ENCODE peak calls at places on chromosomes 2 and 18, in four cellular contexts. One of them, this sample, is unnamed.

GRCh38 chr2:216341151-216341550 is 31.1 kb downstream of the MARCHF4 start:
- DNase-seq in stimulated activated CD4-positive, alpha-beta T cell treated with anti-CD3 and anti-CD28 coated beads, Interleukin-15, amount 100 ng/mL, for 24 hours: peak; percentile 49
- DNase-seq in T-helper 1 cell: no peak
- DNase-seq in stimulated activated CD8-positive, alpha-beta memory T cell treated with anti-CD3 and anti-CD28 coated beads, Interleukin-4, amount 100 ng/mL, for 1 hour: no peak
- DNase-seq in this sample: no peak

GRCh38 chr2:48423376-48423775 is 106.6 kb upstream of the STON1 start:
- DNase-seq in stimulated activated CD4-positive, alpha-beta T cell treated with anti-CD3 and anti-CD28 coated beads, Interleukin-15, amount 100 ng/mL, for 24 hours: no peak
- DNase-seq in T-helper 1 cell: no peak
- DNase-seq in stimulated activated CD8-positive, alpha-beta memory T cell treated with anti-CD3 and anti-CD28 coated beads, Interleukin-4, amount 100 ng/mL, for 1 hour: no peak
- DNase-seq in this sample: no peak

GRCh38 chr2:60818272-60818671 is 62.2 kb downstream of the PAPOLG start:
- DNase-seq in stimulated activated CD4-positive, alpha-beta T cell treated with anti-CD3 and anti-CD28 coated beads, Interleukin-15, amount 100 ng/mL, for 24 hours: peak; percentile 78
- DNase-seq in T-helper 1 cell: no peak
- DNase-seq in stimulated activated CD8-positive, alpha-beta memory T cell treated with anti-CD3 and anti-CD28 coated beads, Interleukin-4, amount 100 ng/mL, for 1 hour: no peak
- DNase-seq in this sample: no peak

GRCh38 chr2:157874997-157875719 is 972 bp downstream of the ACVR1 start:
- DNase-seq in stimulated activated CD4-positive, alpha-beta T cell treated with anti-CD3 and anti-CD28 coated beads, Interleukin-15, amount 100 ng/mL, for 24 hours: peak; percentile 39
- DNase-seq in T-helper 1 cell: peak; percentile 13
- DNase-seq in stimulated activated CD8-positive, alpha-beta memory T cell treated with anti-CD3 and anti-CD28 coated beads, Interleukin-4, amount 100 ng/mL, for 1 hour: no peak
- DNase-seq in this sample: no peak

GRCh38 chr2:64985457-64985856 is 3.7 kb upstream of the SLC1A4 start:
- DNase-seq in stimulated activated CD4-positive, alpha-beta T cell treated with anti-CD3 and anti-CD28 coated beads, Interleukin-15, amount 100 ng/mL, for 24 hours: no peak
- DNase-seq in T-helper 1 cell: no peak
- DNase-seq in stimulated activated CD8-positive, alpha-beta memory T cell treated with anti-CD3 and anti-CD28 coated beads, Interleukin-4, amount 100 ng/mL, for 1 hour: no peak
- DNase-seq in this sample: no peak

GRCh38 chr2:63163231-63163845 is 112.7 kb downstream of the OTX1 start:
- DNase-seq in stimulated activated CD4-positive, alpha-beta T cell treated with anti-CD3 and anti-CD28 coated beads, Interleukin-15, amount 100 ng/mL, for 24 hours: no peak
- DNase-seq in T-helper 1 cell: no peak
- DNase-seq in stimulated activated CD8-positive, alpha-beta memory T cell treated with anti-CD3 and anti-CD28 coated beads, Interleukin-4, amount 100 ng/mL, for 1 hour: no peak
- DNase-seq in this sample: no peak

GRCh38 chr18:79926306-79926705 is 25.1 kb downstream of the SLC66A2 start:
- DNase-seq in stimulated activated CD4-positive, alpha-beta T cell treated with anti-CD3 and anti-CD28 coated beads, Interleukin-15, amount 100 ng/mL, for 24 hours: no peak
- DNase-seq in T-helper 1 cell: no peak
- DNase-seq in stimulated activated CD8-positive, alpha-beta memory T cell treated with anti-CD3 and anti-CD28 coated beads, Interleukin-4, amount 100 ng/mL, for 1 hour: no peak
- DNase-seq in this sample: no peak

GRCh38 chr2:219638217-219638947 is 11.0 kb downstream of the SLC4A3 start:
- DNase-seq in stimulated activated CD4-positive, alpha-beta T cell treated with anti-CD3 and anti-CD28 coated beads, Interleukin-15, amount 100 ng/mL, for 24 hours: no peak
- DNase-seq in T-helper 1 cell: no peak
- DNase-seq in stimulated activated CD8-positive, alpha-beta memory T cell treated with anti-CD3 and anti-CD28 coated beads, Interleukin-4, amount 100 ng/mL, for 1 hour: no peak
- DNase-seq in this sample: no peak

GRCh38 chr2:55530539-55531081 is 11.1 kb downstream of the CFAP36 start:
- DNase-seq in stimulated activated CD4-positive, alpha-beta T cell treated with anti-CD3 and anti-CD28 coated beads, Interleukin-15, amount 100 ng/mL, for 24 hours: no peak
- DNase-seq in T-helper 1 cell: no peak
- DNase-seq in stimulated activated CD8-positive, alpha-beta memory T cell treated with anti-CD3 and anti-CD28 coated beads, Interleukin-4, amount 100 ng/mL, for 1 hour: no peak
- DNase-seq in this sample: no peak

GRCh38 chr2:192828175-192828574 is 633.4 kb upstream of the TMEFF2 start:
- DNase-seq in stimulated activated CD4-positive, alpha-beta T cell treated with anti-CD3 and anti-CD28 coated beads, Interleukin-15, amount 100 ng/mL, for 24 hours: no peak
- DNase-seq in T-helper 1 cell: no peak
- DNase-seq in stimulated activated CD8-positive, alpha-beta memory T cell treated with anti-CD3 and anti-CD28 coated beads, Interleukin-4, amount 100 ng/mL, for 1 hour: no peak
- DNase-seq in this sample: no peak

GRCh38 chr2:195626507-195626906 is 30.5 kb upstream of the SLC39A10 start:
- DNase-seq in stimulated activated CD4-positive, alpha-beta T cell treated with anti-CD3 and anti-CD28 coated beads, Interleukin-15, amount 100 ng/mL, for 24 hours: no peak
- DNase-seq in T-helper 1 cell: no peak
- DNase-seq in stimulated activated CD8-positive, alpha-beta memory T cell treated with anti-CD3 and anti-CD28 coated beads, Interleukin-4, amount 100 ng/mL, for 1 hour: no peak
- DNase-seq in this sample: no peak

GRCh38 chr2:54999182-54999581 is 51.1 kb downstream of the RTN4 start:
- DNase-seq in stimulated activated CD4-positive, alpha-beta T cell treated with anti-CD3 and anti-CD28 coated beads, Interleukin-15, amount 100 ng/mL, for 24 hours: no peak
- DNase-seq in T-helper 1 cell: no peak
- DNase-seq in stimulated activated CD8-positive, alpha-beta memory T cell treated with anti-CD3 and anti-CD28 coated beads, Interleukin-4, amount 100 ng/mL, for 1 hour: no peak
- DNase-seq in this sample: no peak